ENCODE peak calls at places on chromosome 22, in five cellular contexts. R is activated effector memory CD4-positive, alpha-beta T cell treated with Interleukin-2 at 50 U/mL for 16 hours; Z is posterior vena cava; S is amygdala; Q is stimulated activated CD8-positive, alpha-beta memory T cell treated with anti-CD3 and anti-CD28 coated beads, Interleukin-4, amount 100 ng/mL, for 4 hours. M is an unnamed sample.

GRCh38 chr22:27752771-27753170 is 48.8 kb downstream of the MN1 start:
- DNase-seq in Z (peak; percentile 91), S (no peak), Q (no peak), R (no peak), M (no peak)

GRCh38 chr22:37235897-37236607 is 8.0 kb downstream of the RAC2 start:
- DNase-seq in S (no peak), R (no peak), Q (no peak), Z (peak; percentile 30), M (no peak)

GRCh38 chr22:37331034-37331428 is 48.7 kb downstream of the CYTH4 start:
- DNase-seq in R (no peak), Q (no peak), S (no peak), Z (no peak), M (no peak)

GRCh38 chr22:23862103-23862502 is 4.4 kb downstream of the SLC2A11 start:
- DNase-seq in R (no peak), Z (no peak), Q (no peak), S (no peak), M (no peak)

GRCh38 chr22:28930357-28931007 is 47.1 kb downstream of the ZNRF3 start:
- DNase-seq in S (no peak), R (no peak), Z (no peak), Q (no peak), M (no peak)

GRCh38 chr22:41091139-41092022 is 1.0 kb upstream of the EP300 start:
- DNase-seq in Q (peak; percentile 99), Z (peak; percentile 100), R (peak; percentile 99), S (peak; percentile 97), M (peak; percentile 99)

GRCh38 chr22:26672060-26672471 is 14.7 kb downstream of the MIAT start:
- DNase-seq in R (no peak), Z (no peak), S (no peak), Q (no peak), M (no peak)

GRCh38 chr22:23119492-23120414 is 22.0 kb downstream of the RSPH14 start:
- DNase-seq in Q (no peak), Z (no peak), R (peak; percentile 48), S (no peak), M (peak; percentile 51)

GRCh38 chr22:32776397-32776796 is 25.1 kb upstream of the TIMP3 start:
- DNase-seq in Z (no peak), R (no peak), S (no peak), Q (no peak), M (no peak)

GRCh38 chr22:49650336-49651241 is 177.1 kb downstream of the BRD1 start:
- DNase-seq in Q (no peak), Z (no peak), S (no peak), R (no peak), M (no peak)

GRCh38 chr22:31083923-31084810 is 3.0 kb downstream of the SMTN start:
- DNase-seq in R (no peak), Z (no peak), S (no peak), Q (no peak), M (no peak)

GRCh38 chr22:49668402-49668801 is 159.3 kb downstream of the BRD1 start:
- DNase-seq in Q (no peak), Z (peak; percentile 73), S (no peak), R (no peak), M (no peak)

GRCh38 chr22:35524966-35525686 is 15.5 kb upstream of the RASD2 start:
- DNase-seq in Z (peak; percentile 10), Q (no peak), S (no peak), R (no peak), M (no peak)

GRCh38 chr22:39960791-39961746 is 872 bp downstream of the TMA7B start:
- DNase-seq in Q (peak; percentile 66), S (no peak), R (peak; percentile 45), Z (no peak), M (no peak)

GRCh38 chr22:38949889-38950405 is 7.5 kb upstream of the APOBEC3A start:
- DNase-seq in R (no peak), S (no peak), Q (no peak), Z (peak; percentile 66), M (no peak)

GRCh38 chr22:25110596-25110845 is 89.1 kb upstream of the CRYBB3 start:
- DNase-seq in Z (no peak), S (no peak), R (no peak), Q (no peak), M (no peak)

GRCh38 chr22:50473088-50473487 is 1.7 kb downstream of the SBF1 start:
- DNase-seq in S (no peak), Q (peak; percentile 10), R (peak; percentile 37), Z (no peak), M (peak; percentile 44)

GRCh38 chr22:46047226-46047625 is 70.3 kb upstream of the WNT7B start:
- DNase-seq in S (no peak), Q (no peak), Z (peak; percentile 18), R (no peak), M (no peak)

GRCh38 chr22:42978453-42979103 is 36.4 kb downstream of the PACSIN2 start:
- DNase-seq in S (no peak), R (no peak), Z (no peak), Q (no peak), M (no peak)

GRCh38 chr22:28009272-28009827 is 90.3 kb upstream of the PITPNB start:
- DNase-seq in Z (peak; percentile 93), Q (peak; percentile 46), R (peak; percentile 50), S (peak; percentile 55), M (peak; percentile 64)

GRCh38 chr22:33426451-33426850 is 368.3 kb upstream of the SYN3 start:
- DNase-seq in S (no peak), Z (no peak), R (no peak), Q (no peak), M (no peak)

GRCh38 chr22:35783943-35784614 is 66.4 kb downstream of the APOL5 start:
- DNase-seq in R (no peak), Q (no peak), S (no peak), Z (no peak), M (no peak)

GRCh38 chr22:38788417-38788816 is 5.5 kb downstream of the DNAL4 start:
- DNase-seq in R (no peak), Q (no peak), Z (no peak), S (peak; percentile 8), M (no peak)

GRCh38 chr22:37654556-37655251 is 3.8 kb upstream of the PDXP start:
- DNase-seq in S (no peak), R (no peak), Q (no peak), Z (no peak), M (no peak)

GRCh38 chr22:22111267-22111751 is 128.7 kb upstream of the TOP3B start:
- DNase-seq in Q (no peak), R (no peak), Z (no peak), S (no peak), M (no peak)

GRCh38 chr22:22936915-22937656 is 49.5 kb downstream of the IGLL5 start:
- DNase-seq in Q (no peak), S (no peak), Z (no peak), R (no peak), M (no peak)

GRCh38 chr22:45413368-45414211 is at the start of the genes RIBC2 and SMC1B:
- DNase-seq in R (peak; percentile 63), Q (peak; percentile 56), S (peak; percentile 28), Z (peak; percentile 93), M (peak; percentile 85)

GRCh38 chr22:45996241-45997076 is 19.5 kb upstream of the WNT7B start:
- DNase-seq in S (no peak), Q (no peak), R (no peak), Z (peak; percentile 94), M (no peak)

GRCh38 chr22:22057617-22058378 is 75.2 kb upstream of the TOP3B start:
- DNase-seq in R (no peak), Z (no peak), S (no peak), Q (no peak), M (no peak)

GRCh38 chr22:47437636-47438035 is 675.2 kb downstream of the TBC1D22A start:
- DNase-seq in R (no peak), Q (no peak), S (no peak), Z (no peak), M (no peak)

GRCh38 chr22:48277868-48278581 is 1515.6 kb downstream of the TBC1D22A start:
- DNase-seq in Z (no peak), R (no peak), S (peak; percentile 57), Q (no peak), M (no peak)

GRCh38 chr22:17368727-17369552 is at the start of gene CECR2:
- DNase-seq in Z (no peak), Q (no peak), S (peak; percentile 61), R (no peak), M (no peak)

GRCh38 chr22:46684706-46685105 is 53.3 kb downstream of the CERK start:
- DNase-seq in Z (no peak), S (no peak), Q (no peak), R (no peak), M (no peak)